ENCODE peak calls at places on chromosomes 3 and 15, in four cellular contexts. X is BJ, B is choroid plexus epithelial cell, Q is omental fat pad. S is an unnamed sample.

GRCh38 chr3:52557011-52557410 is 20.6 kb downstream of the UQCC5 start:
- DNase-seq in X (no peak), B (no peak), Q (no peak), S (no peak)

GRCh38 chr15:41233367-41233771 is 2.3 kb downstream of the CHP1 start:
- DNase-seq in X (peak), B (peak), Q (no peak), S (no peak)

GRCh38 chr15:52146776-52147175 is 34.2 kb upstream of the BCL2L10 start:
- DNase-seq in X (no peak), B (no peak), Q (no peak), S (no peak)

GRCh38 chr15:59687831-59688230 is 1.3 kb downstream of the BNIP2 start:
- DNase-seq in X (no peak), B (peak), Q (no peak), S (no peak)

GRCh38 chr3:188345223-188345622 is 191.3 kb downstream of the LPP start:
- DNase-seq in X (no peak), B (peak), Q (no peak), S (no peak)

GRCh38 chr3:138686771-138687221 is 78.2 kb downstream of the FAIM start:
- DNase-seq in X (peak), B (peak), Q (no peak), S (peak)

GRCh38 chr3:71916747-71917369 is 131.9 kb upstream of the PROK2 start:
- DNase-seq in X (no peak), B (peak), Q (no peak), S (no peak)

GRCh38 chr3:52181543-52181942 is 16.4 kb upstream of the ALAS1 start:
- DNase-seq in X (no peak), B (peak), Q (no peak), S (no peak)

GRCh38 chr3:32681811-32682210 is 3.2 kb upstream of the CNOT10 start:
- DNase-seq in X (no peak), B (no peak), Q (no peak), S (no peak)

GRCh38 chr15:58174709-58175108 is 36.5 kb downstream of the AQP9 start:
- DNase-seq in X (no peak), B (no peak), Q (no peak), S (no peak)

GRCh38 chr15:51094606-51095569 is at the start of gene TNFAIP8L3:
- DNase-seq in X (no peak), B (no peak), Q (no peak), S (peak)

GRCh38 chr3:13042127-13042931 is 30.9 kb downstream of the IQSEC1 start:
- DNase-seq in X (no peak), B (no peak), Q (no peak), S (no peak)

GRCh38 chr15:74055804-74056203 is 26.5 kb downstream of the GOLGA6A start:
- DNase-seq in X (no peak), B (no peak), Q (no peak), S (no peak)

GRCh38 chr3:39466988-39467387 is 492 bp upstream of the MOBP start:
- DNase-seq in X (no peak), B (no peak), Q (no peak), S (no peak)

GRCh38 chr15:73305331-73306211 is 63.2 kb downstream of the HCN4 start:
- DNase-seq in X (no peak), B (peak), Q (no peak), S (peak)

GRCh38 chr3:130892759-130893239 is 1.1 kb upstream of the ATP2C1 start:
- DNase-seq in X (peak), B (peak), Q (no peak), S (peak)

GRCh38 chr3:130894130-130894872 is 417 bp downstream of the ATP2C1 start:
- DNase-seq in X (no peak), B (peak), Q (no peak), S (peak)

GRCh38 chr3:130894873-130895330 is 1.0 kb downstream of the ATP2C1 start:
- DNase-seq in X (no peak), B (peak), Q (no peak), S (no peak)

GRCh38 chr3:130895690-130896089 is 1.8 kb downstream of the ATP2C1 start:
- DNase-seq in X (no peak), B (no peak), Q (no peak), S (no peak)

GRCh38 chr3:130893240-130894129 is at the start of gene ATP2C1:
- DNase-seq in X (peak), B (peak), Q (peak), S (peak)
- TF ChIP-seq CTCF in X (no peak), B (no peak), Q (no peak), S (no peak)

GRCh38 chr3:16599694-16600093 is 5.5 kb downstream of the DAZL start:
- DNase-seq in X (no peak), B (no peak), Q (no peak), S (no peak)

GRCh38 chr3:16600771-16601538 is 4.3 kb downstream of the DAZL start:
- DNase-seq in X (peak), B (peak), Q (peak), S (peak)

GRCh38 chr3:16589867-16590624 is 15.2 kb downstream of the DAZL start:
- DNase-seq in X (no peak), B (no peak), Q (no peak), S (no peak)

GRCh38 chr3:16596352-16597032 is 8.7 kb downstream of the DAZL start:
- DNase-seq in X (no peak), B (no peak), Q (no peak), S (no peak)

GRCh38 chr3:16595778-16596177 is 9.4 kb downstream of the DAZL start:
- DNase-seq in X (no peak), B (peak), Q (no peak), S (no peak)
- TF ChIP-seq CTCF in X (no peak), B (no peak), Q (no peak), S (no peak)

GRCh38 chr15:93165737-93166136 is 76.7 kb upstream of the RGMA start:
- DNase-seq in X (no peak), B (no peak), Q (no peak), S (no peak)
- TF ChIP-seq CTCF in X (no peak), B (no peak), Q (no peak), S (no peak)

GRCh38 chr15:35886765-35887164 is 340.8 kb upstream of the DPH6 start:
- DNase-seq in X (no peak), B (peak), Q (no peak), S (no peak)
- TF ChIP-seq CTCF in X (no peak), B (no peak), Q (no peak), S (no peak)

GRCh38 chr3:180871901-180872300 is 40.6 kb upstream of the FXR1 start:
- DNase-seq in X (no peak), B (peak), Q (no peak), S (no peak)

GRCh38 chr3:180875071-180875698 is 37.3 kb upstream of the FXR1 start:
- DNase-seq in X (no peak), B (no peak), Q (no peak), S (no peak)

GRCh38 chr3:180870008-180870733 is 42.3 kb upstream of the FXR1 start:
- DNase-seq in X (no peak), B (peak), Q (no peak), S (peak)
- TF ChIP-seq CTCF in X (peak), B (no peak), Q (no peak), S (no peak)